ENCODE peak calls at places on chromosomes 2 and 18, in five cellular contexts. One of them, this sample, is unnamed.

GRCh38 chr2:133063792-133064191 is 393.8 kb upstream of the LYPD1 start:
- DNase-seq in uterus: no peak
- DNase-seq in fibroblast of villous mesenchyme: peak
- DNase-seq in neural progenitor cell: peak
- DNase-seq in astrocyte of the spinal cord: peak
- DNase-seq in this sample: peak

GRCh38 chr2:203019142-203019541 is 4.5 kb downstream of the NBEAL1 start:
- DNase-seq in fibroblast of villous mesenchyme: no peak
- DNase-seq in neural progenitor cell: no peak
- DNase-seq in astrocyte of the spinal cord: no peak
- DNase-seq in uterus: no peak
- DNase-seq in this sample: no peak

GRCh38 chr18:35775887-35776286 is 194.3 kb downstream of the GALNT1 start:
- DNase-seq in uterus: no peak
- DNase-seq in astrocyte of the spinal cord: peak
- DNase-seq in neural progenitor cell: peak
- DNase-seq in fibroblast of villous mesenchyme: peak
- DNase-seq in this sample: no peak

GRCh38 chr2:101311390-101312019 is 3.0 kb upstream of the RNF149 start:
- DNase-seq in uterus: no peak
- DNase-seq in neural progenitor cell: no peak
- DNase-seq in fibroblast of villous mesenchyme: no peak
- DNase-seq in astrocyte of the spinal cord: no peak
- DNase-seq in this sample: no peak

GRCh38 chr2:190563109-190563508 is 28.6 kb upstream of the NEMP2 start:
- DNase-seq in neural progenitor cell: no peak
- DNase-seq in fibroblast of villous mesenchyme: no peak
- DNase-seq in astrocyte of the spinal cord: no peak
- DNase-seq in uterus: no peak
- DNase-seq in this sample: no peak

GRCh38 chr2:71545572-71546274 is 92.4 kb downstream of the DYSF start:
- DNase-seq in fibroblast of villous mesenchyme: peak
- DNase-seq in uterus: peak
- DNase-seq in astrocyte of the spinal cord: peak
- DNase-seq in neural progenitor cell: peak
- DNase-seq in this sample: peak

GRCh38 chr2:217834744-217835513 is 167.9 kb downstream of the TNS1 start:
- DNase-seq in neural progenitor cell: no peak
- DNase-seq in fibroblast of villous mesenchyme: no peak
- DNase-seq in uterus: no peak
- DNase-seq in astrocyte of the spinal cord: no peak
- DNase-seq in this sample: no peak

GRCh38 chr2:177324797-177325196 is 60.3 kb upstream of the NFE2L2 start:
- DNase-seq in fibroblast of villous mesenchyme: no peak
- DNase-seq in neural progenitor cell: no peak
- DNase-seq in uterus: no peak
- DNase-seq in astrocyte of the spinal cord: no peak
- DNase-seq in this sample: no peak

GRCh38 chr2:219160186-219161017 is at the start of gene NHEJ1:
- DNase-seq in astrocyte of the spinal cord: peak
- DNase-seq in neural progenitor cell: peak
- DNase-seq in fibroblast of villous mesenchyme: peak
- DNase-seq in uterus: peak
- DNase-seq in this sample: peak
- TF ChIP-seq CTCF in astrocyte of the spinal cord: peak
- TF ChIP-seq CTCF in neural progenitor cell: peak
- TF ChIP-seq CTCF in fibroblast of villous mesenchyme: peak
- TF ChIP-seq CTCF in uterus: peak
- TF ChIP-seq CTCF in this sample: peak

GRCh38 chr2:45732436-45732835 is 81.0 kb downstream of the PRKCE start:
- DNase-seq in uterus: no peak
- DNase-seq in astrocyte of the spinal cord: no peak
- DNase-seq in fibroblast of villous mesenchyme: no peak
- DNase-seq in neural progenitor cell: no peak
- DNase-seq in this sample: no peak

GRCh38 chr2:45731146-45731545 is 79.7 kb downstream of the PRKCE start:
- DNase-seq in uterus: no peak
- DNase-seq in neural progenitor cell: no peak
- DNase-seq in fibroblast of villous mesenchyme: no peak
- DNase-seq in astrocyte of the spinal cord: no peak
- DNase-seq in this sample: no peak

GRCh38 chr2:45732946-45733345 is 81.5 kb downstream of the PRKCE start:
- DNase-seq in fibroblast of villous mesenchyme: no peak
- DNase-seq in astrocyte of the spinal cord: no peak
- DNase-seq in uterus: no peak
- DNase-seq in neural progenitor cell: no peak
- DNase-seq in this sample: no peak

GRCh38 chr2:45728458-45728942 is 77.0 kb downstream of the PRKCE start:
- DNase-seq in astrocyte of the spinal cord: no peak
- DNase-seq in fibroblast of villous mesenchyme: no peak
- DNase-seq in neural progenitor cell: no peak
- DNase-seq in uterus: no peak
- DNase-seq in this sample: no peak

GRCh38 chr2:45729753-45730512 is 78.5 kb downstream of the PRKCE start:
- DNase-seq in astrocyte of the spinal cord: no peak
- DNase-seq in neural progenitor cell: peak
- DNase-seq in fibroblast of villous mesenchyme: no peak
- DNase-seq in uterus: no peak
- DNase-seq in this sample: no peak
- TF ChIP-seq CTCF in astrocyte of the spinal cord: peak
- TF ChIP-seq CTCF in neural progenitor cell: peak
- TF ChIP-seq CTCF in fibroblast of villous mesenchyme: peak
- TF ChIP-seq CTCF in uterus: no peak
- TF ChIP-seq CTCF in this sample: peak

GRCh38 chr18:73979742-73980141 is 167.9 kb downstream of the FBXO15 start:
- DNase-seq in fibroblast of villous mesenchyme: peak
- DNase-seq in astrocyte of the spinal cord: peak
- DNase-seq in neural progenitor cell: no peak
- DNase-seq in uterus: no peak
- DNase-seq in this sample: no peak

GRCh38 chr18:73983970-73984369 is 163.7 kb downstream of the FBXO15 start:
- DNase-seq in fibroblast of villous mesenchyme: no peak
- DNase-seq in uterus: no peak
- DNase-seq in astrocyte of the spinal cord: no peak
- DNase-seq in neural progenitor cell: no peak
- DNase-seq in this sample: no peak

GRCh38 chr18:73983496-73983895 is 164.1 kb downstream of the FBXO15 start:
- DNase-seq in fibroblast of villous mesenchyme: no peak
- DNase-seq in neural progenitor cell: no peak
- DNase-seq in astrocyte of the spinal cord: no peak
- DNase-seq in uterus: no peak
- DNase-seq in this sample: no peak

GRCh38 chr18:73975266-73975665 is 172.4 kb downstream of the FBXO15 start:
- DNase-seq in uterus: no peak
- DNase-seq in astrocyte of the spinal cord: peak
- DNase-seq in fibroblast of villous mesenchyme: peak
- DNase-seq in neural progenitor cell: no peak
- DNase-seq in this sample: no peak

DNA sequence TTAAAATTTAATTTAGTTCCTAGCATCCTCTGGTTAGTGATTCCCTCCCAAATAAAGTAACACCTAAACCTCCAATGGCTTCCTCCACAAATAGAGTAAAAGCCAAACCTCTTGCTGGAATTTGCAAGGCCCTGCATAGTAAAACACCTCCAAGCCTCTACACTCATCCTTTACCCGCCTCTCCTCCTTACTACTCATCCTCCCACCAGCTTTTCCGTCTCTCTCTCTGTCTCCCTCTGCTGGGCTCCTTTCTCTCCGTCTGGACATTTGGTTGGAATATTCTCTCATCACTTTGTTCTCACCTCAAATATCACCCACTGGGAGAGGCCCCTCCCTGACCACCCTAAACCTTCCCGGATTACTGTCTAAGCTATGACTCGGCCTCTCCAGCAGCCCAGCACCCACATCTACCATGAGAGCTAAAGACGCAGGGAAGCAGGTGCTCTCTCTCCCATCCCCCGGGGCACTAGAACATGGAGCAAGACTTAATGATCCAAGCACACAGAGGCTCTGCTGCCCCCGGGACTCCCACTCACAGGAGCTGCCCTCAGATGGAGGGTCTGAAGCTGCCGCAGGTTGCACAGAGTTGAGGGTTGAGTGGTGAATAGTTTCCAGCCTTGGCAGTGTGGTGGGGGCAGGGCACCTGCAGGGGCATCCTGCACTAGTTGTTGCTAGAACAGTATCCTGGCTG is 167.2 kb downstream of the FBXO15 start:
- DNase-seq in neural progenitor cell: peak
- DNase-seq in uterus: no peak
- DNase-seq in astrocyte of the spinal cord: no peak
- DNase-seq in fibroblast of villous mesenchyme: peak
- DNase-seq in this sample: peak
- TF ChIP-seq CTCF in neural progenitor cell: peak
- TF ChIP-seq CTCF in uterus: no peak
- TF ChIP-seq CTCF in astrocyte of the spinal cord: peak
- TF ChIP-seq CTCF in fibroblast of villous mesenchyme: peak
- TF ChIP-seq CTCF in this sample: peak

DNA sequence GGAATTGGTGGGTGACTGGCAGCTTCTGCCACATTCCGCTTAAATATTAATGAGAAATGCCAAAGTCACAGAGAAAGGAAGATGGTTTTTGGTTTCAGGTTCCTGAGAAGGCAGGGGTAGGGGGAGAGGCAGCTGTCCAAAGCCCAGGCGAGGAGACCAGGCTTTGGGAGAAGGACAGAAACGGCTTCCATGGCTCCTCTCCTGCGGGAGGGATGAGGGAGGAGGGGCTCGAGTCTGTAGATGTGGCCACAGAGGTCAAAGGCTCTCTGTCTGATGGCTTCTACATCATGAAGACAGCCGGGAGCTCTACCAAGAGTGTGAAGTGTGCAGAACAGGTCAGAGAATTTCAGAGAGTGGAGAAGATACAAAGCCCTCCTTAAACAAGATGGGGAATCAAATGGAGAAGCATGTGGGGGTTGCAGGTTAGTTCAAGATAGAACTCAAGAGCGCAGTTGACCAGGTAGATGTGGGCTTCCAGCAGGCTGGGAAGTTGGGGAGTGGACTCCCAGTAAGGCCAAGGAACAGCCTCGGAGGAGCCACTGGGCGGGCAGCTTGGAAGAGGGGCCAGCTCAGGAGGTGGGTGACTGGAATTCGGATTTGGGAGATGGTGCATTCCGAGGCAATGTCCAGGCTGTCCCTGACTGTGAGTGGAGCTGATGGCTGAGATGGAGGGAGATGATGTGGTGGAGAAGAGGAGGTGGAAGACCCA is 23.8 kb upstream of the HPCAL1 start:
- DNase-seq in fibroblast of villous mesenchyme: no peak
- DNase-seq in uterus: no peak
- DNase-seq in astrocyte of the spinal cord: no peak
- DNase-seq in neural progenitor cell: no peak
- DNase-seq in this sample: no peak
- TF ChIP-seq CTCF in fibroblast of villous mesenchyme: no peak
- TF ChIP-seq CTCF in uterus: no peak
- TF ChIP-seq CTCF in astrocyte of the spinal cord: no peak
- TF ChIP-seq CTCF in neural progenitor cell: no peak
- TF ChIP-seq CTCF in this sample: no peak

GRCh38 chr2:229775614-229776313 is 61.4 kb upstream of the DNER start:
- DNase-seq in neural progenitor cell: no peak
- DNase-seq in astrocyte of the spinal cord: peak
- DNase-seq in uterus: no peak
- DNase-seq in fibroblast of villous mesenchyme: no peak
- DNase-seq in this sample: no peak
- TF ChIP-seq CTCF in neural progenitor cell: no peak
- TF ChIP-seq CTCF in astrocyte of the spinal cord: no peak
- TF ChIP-seq CTCF in uterus: no peak
- TF ChIP-seq CTCF in fibroblast of villous mesenchyme: no peak
- TF ChIP-seq CTCF in this sample: no peak

GRCh38 chr2:214311031-214311533 is 99.8 kb upstream of the VWC2L start:
- DNase-seq in uterus: no peak
- DNase-seq in fibroblast of villous mesenchyme: no peak
- DNase-seq in astrocyte of the spinal cord: no peak
- DNase-seq in neural progenitor cell: peak
- DNase-seq in this sample: no peak
- TF ChIP-seq CTCF in uterus: no peak
- TF ChIP-seq CTCF in fibroblast of villous mesenchyme: no peak
- TF ChIP-seq CTCF in astrocyte of the spinal cord: peak
- TF ChIP-seq CTCF in neural progenitor cell: peak
- TF ChIP-seq CTCF in this sample: no peak

GRCh38 chr2:241701405-241702154 is at the start of gene ING5:
- DNase-seq in fibroblast of villous mesenchyme: peak
- DNase-seq in uterus: peak
- DNase-seq in neural progenitor cell: peak
- DNase-seq in astrocyte of the spinal cord: peak
- DNase-seq in this sample: peak

GRCh38 chr2:241703128-241703604 is 1.3 kb downstream of the ING5 start:
- DNase-seq in uterus: no peak
- DNase-seq in astrocyte of the spinal cord: peak
- DNase-seq in fibroblast of villous mesenchyme: no peak
- DNase-seq in neural progenitor cell: no peak
- DNase-seq in this sample: no peak

GRCh38 chr2:241701155-241701404 is 759 bp upstream of the ING5 start:
- DNase-seq in astrocyte of the spinal cord: no peak
- DNase-seq in fibroblast of villous mesenchyme: peak
- DNase-seq in neural progenitor cell: no peak
- DNase-seq in uterus: no peak
- DNase-seq in this sample: no peak

GRCh38 chr2:241702155-241702404 is 241 bp downstream of the ING5 start:
- DNase-seq in neural progenitor cell: no peak
- DNase-seq in uterus: peak
- DNase-seq in fibroblast of villous mesenchyme: peak
- DNase-seq in astrocyte of the spinal cord: peak
- DNase-seq in this sample: peak

DNA sequence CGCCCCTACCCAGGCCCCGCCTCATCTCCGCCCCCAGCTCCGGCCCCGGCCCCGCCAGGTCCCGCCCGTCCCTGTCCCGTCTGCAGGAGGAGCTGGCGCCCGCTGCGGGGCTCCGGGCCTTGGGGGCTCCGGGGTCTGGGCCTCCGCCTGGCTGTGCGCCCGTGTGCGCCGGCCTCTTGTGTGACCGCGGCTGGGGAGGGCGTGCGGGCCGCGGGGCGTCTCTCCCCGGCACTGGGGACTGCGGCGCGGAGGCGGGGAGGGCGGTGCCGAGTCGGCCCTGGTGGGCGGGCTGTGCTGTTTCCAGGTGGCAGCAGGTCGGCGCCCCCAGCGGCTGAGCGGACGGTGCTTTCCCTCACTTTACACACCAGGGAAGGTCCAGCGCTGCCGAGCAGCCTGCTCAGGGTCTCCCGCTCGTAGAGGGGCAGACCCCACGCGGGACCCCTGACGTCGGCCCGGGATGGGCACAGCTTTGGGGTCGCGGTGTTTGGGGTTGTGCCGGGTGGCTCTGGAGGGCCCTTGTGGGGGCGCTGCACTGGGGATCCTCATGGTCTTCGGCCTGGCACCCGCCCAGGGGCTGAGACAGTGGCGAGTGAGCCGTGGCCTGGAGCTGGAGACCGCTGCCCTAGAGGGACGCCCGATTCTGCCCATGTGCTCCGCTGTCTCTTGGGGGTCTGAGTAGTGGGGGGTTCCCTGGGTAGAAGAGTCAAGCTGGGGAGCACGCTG is 727 bp downstream of the ING5 start:
- DNase-seq in fibroblast of villous mesenchyme: no peak
- DNase-seq in astrocyte of the spinal cord: peak
- DNase-seq in uterus: no peak
- DNase-seq in neural progenitor cell: peak
- DNase-seq in this sample: peak
- TF ChIP-seq CTCF in fibroblast of villous mesenchyme: peak
- TF ChIP-seq CTCF in astrocyte of the spinal cord: peak
- TF ChIP-seq CTCF in uterus: peak
- TF ChIP-seq CTCF in neural progenitor cell: peak
- TF ChIP-seq CTCF in this sample: peak

This sample was measured in endothelial cell.